ENCODE peak calls at places on chromosomes 5 and 9, in ten cellular contexts. U is cardiac muscle cell, O is fibroblast of pulmonary artery, M is mammary epithelial cell, N is AG04449, S is OCI-LY7, H is neural progenitor cell, C is psoas muscle, V is astrocyte of the spinal cord, T is transverse colon. X is an unnamed sample.

GRCh38 chr9:131398204-131398603 is 4.3 kb downstream of the PRRC2B start:
- DNase-seq in U (no peak), O (no peak), M (peak; percentile 68), N (no peak), S (peak; percentile 75), H (no peak), C (no peak), V (no peak), T (peak; percentile 45), X (no peak)

GRCh38 chr9:76023715-76024195 is 133.3 kb downstream of the PCSK5 start:
- DNase-seq in U (no peak), O (peak; percentile 20), M (peak; percentile 62), N (no peak), S (no peak), H (no peak), C (no peak), V (peak; percentile 63), T (no peak), X (no peak)

GRCh38 chr5:57653636-57654290 is 171.2 kb upstream of the ACTBL2 start:
- DNase-seq in U (peak; percentile 53), O (no peak), M (no peak), N (no peak), S (no peak), H (no peak), C (no peak), V (no peak), T (no peak), X (no peak)

GRCh38 chr9:123722378-123722777 is 207.5 kb downstream of the DENND1A start:
- DNase-seq in U (no peak), O (no peak), M (no peak), N (no peak), S (no peak), H (no peak), C (no peak), V (no peak), T (no peak), X (no peak)

GRCh38 chr5:96187309-96188027 is 225.8 kb upstream of the ELL2 start:
- DNase-seq in U (no peak), O (no peak), M (peak; percentile 30), N (no peak), S (no peak), H (no peak), C (no peak), V (no peak), T (no peak), X (peak; percentile 62)

GRCh38 chr5:125461641-125462072 is 715.2 kb upstream of the ZNF608 start:
- DNase-seq in U (no peak), O (peak; percentile 20), M (peak; percentile 13), N (no peak), S (no peak), H (no peak), C (no peak), V (no peak), T (no peak), X (no peak)

GRCh38 chr9:106707291-106707690 is 155.7 kb upstream of the ZNF462 start:
- DNase-seq in U (no peak), O (no peak), M (no peak), N (no peak), S (no peak), H (no peak), C (no peak), V (no peak), T (no peak), X (no peak)

GRCh38 chr9:74556685-74557084 is 59.5 kb downstream of the RORB start:
- DNase-seq in U (no peak), O (no peak), M (peak; percentile 88), N (no peak), S (no peak), H (no peak), C (no peak), V (no peak), T (no peak), X (peak; percentile 40)

GRCh38 chr9:134059661-134060395 is 8.0 kb downstream of the BRD3 start:
- DNase-seq in U (no peak), O (no peak), M (no peak), N (no peak), S (peak; percentile 76), H (peak; percentile 11), C (no peak), V (no peak), T (peak; percentile 55), X (no peak)

DNA sequence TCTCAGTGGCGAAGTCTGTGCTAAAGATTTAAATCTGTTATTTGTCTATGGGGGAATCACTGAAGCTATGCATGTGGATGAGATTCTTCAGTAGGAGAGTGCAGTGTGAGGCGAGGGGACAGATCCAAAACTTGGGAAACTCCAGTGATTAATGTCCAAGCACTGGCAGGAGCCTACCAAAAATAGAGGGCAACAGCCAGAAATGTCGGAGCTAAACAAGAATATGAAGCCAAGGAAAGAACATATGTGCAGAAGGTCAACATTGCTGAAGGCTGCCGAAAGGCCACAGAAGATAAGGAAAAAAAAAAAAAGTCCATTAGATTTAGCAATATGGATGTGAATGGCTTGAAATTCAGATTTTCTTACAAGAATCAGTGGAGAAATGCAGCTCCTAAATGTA is 61.8 kb downstream of the C6 start:
- DNase-seq in U (no peak), O (peak; percentile 43), M (no peak), N (no peak), S (no peak), H (no peak), C (no peak), V (no peak), T (no peak), X (no peak)
- H3K4me3 ChIP-seq in U (no peak overlapping the region), O (no peak overlapping the region), M (no peak overlapping the region), N (no peak overlapping the region), S (no peak overlapping the region), H (no peak overlapping the region), C (no peak overlapping the region), V (no peak overlapping the region), T (no peak overlapping the region), X (no peak overlapping the region)

GRCh38 chr5:61274561-61274960 is 57.5 kb upstream of the ZSWIM6 start:
- DNase-seq in U (no peak), O (peak; percentile 65), M (no peak), N (no peak), S (no peak), H (no peak), C (no peak), V (peak; percentile 32), T (no peak), X (no peak)

GRCh38 chr5:61279725-61280124 is 52.3 kb upstream of the ZSWIM6 start:
- DNase-seq in U (no peak), O (no peak), M (no peak), N (no peak), S (no peak), H (no peak), C (no peak), V (no peak), T (no peak), X (no peak)

GRCh38 chr5:61275841-61276240 is 56.2 kb upstream of the ZSWIM6 start:
- DNase-seq in U (no peak), O (peak; percentile 71), M (peak; percentile 56), N (no peak), S (no peak), H (no peak), C (peak; percentile 71), V (peak; percentile 62), T (peak; percentile 35), X (peak; percentile 84)

GRCh38 chr5:61277781-61278180 is 54.3 kb upstream of the ZSWIM6 start:
- DNase-seq in U (no peak), O (no peak), M (peak; percentile 82), N (no peak), S (no peak), H (no peak), C (no peak), V (no peak), T (no peak), X (peak; percentile 98)

DNA sequence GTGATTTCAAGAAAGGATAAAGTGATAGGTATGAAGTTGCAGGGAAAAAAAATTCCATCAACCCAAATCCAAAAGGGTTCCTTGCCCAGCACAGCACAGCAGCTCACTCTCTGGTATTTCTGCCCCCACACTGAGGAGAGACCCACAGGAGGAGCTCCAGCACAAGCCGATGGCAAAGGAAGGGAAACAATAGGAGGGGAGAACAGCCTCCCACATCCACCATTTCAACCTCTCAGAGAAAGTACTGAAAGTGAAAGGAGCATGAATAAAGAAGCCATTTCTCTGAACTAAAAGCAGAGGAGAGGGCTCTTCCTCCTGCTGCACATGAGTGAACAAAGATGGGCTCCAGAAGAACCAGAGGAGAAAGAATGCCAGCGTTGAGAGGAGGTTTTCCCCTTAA is 54.9 kb upstream of the ZSWIM6 start:
- DNase-seq in U (no peak), O (peak; percentile 76), M (no peak), N (no peak), S (no peak), H (peak; percentile 55), C (no peak), V (peak; percentile 63), T (no peak), X (no peak)
- TF ChIP-seq CTCF in U (peak; percentile 45), O (peak; percentile 53), M (peak; percentile 11), N (peak; percentile 45), S (no peak), H (peak; percentile 35), C (no peak), V (peak; percentile 57), T (no peak), X (no peak)

DNA sequence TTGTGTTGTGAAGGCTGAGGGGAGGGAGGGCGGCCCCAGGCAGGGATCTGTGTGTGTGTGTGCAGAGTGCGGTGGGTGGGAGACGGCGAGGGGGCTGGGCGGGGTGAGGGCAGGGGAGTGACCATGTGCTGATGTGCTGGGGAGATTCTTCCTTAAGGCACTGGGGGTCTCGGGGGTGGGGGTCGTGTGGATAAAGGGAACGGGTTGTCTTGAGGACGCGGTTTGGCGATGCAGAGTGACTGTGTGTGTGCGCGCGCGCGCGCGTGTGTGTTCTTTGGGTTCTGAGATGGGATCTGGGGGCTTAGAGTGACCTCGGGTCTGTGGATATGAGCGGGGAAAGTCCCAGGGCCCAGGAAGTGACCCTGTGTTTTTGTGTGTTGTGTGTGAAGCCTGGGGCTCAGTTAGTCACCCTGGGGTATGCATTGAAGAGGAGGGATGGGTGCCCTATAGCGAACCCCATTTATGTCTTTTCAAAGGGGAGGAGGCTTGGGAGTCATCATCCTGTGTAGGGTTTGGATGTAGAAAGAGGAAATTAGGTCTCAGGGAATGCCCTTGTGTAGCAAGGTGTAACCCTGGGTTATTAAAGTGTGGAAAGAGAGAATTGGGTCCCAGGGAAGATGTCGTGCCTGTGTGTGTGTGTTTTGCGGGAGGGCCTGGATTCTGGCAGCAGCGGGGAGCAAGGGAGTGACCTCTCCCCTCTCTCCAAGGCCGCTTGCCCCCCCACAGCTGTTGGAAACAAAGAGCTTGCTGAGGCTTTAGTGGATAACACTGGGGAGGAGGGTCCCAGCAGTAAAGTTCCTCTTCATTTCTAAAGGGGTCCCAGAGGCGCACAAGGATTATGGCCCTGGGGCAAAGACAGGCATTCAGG is 1.4 kb downstream of the TMEFF1 start:
- DNase-seq in U (peak; percentile 7), O (no peak), M (peak; percentile 9), N (no peak), S (peak; percentile 18), H (peak; percentile 85), C (no peak), V (no peak), T (no peak), X (peak; percentile 23)
- H3K4me3 ChIP-seq in U (peak overlapping the region; percentile 91), O (peak overlapping the region; percentile 63), M (peak overlapping the region; percentile 62), N (peak overlapping the region; percentile 65), S (peak overlapping the region; percentile 81), H (peak overlapping the region; percentile 98), C (peak overlapping the region; percentile 83), V (peak overlapping the region; percentile 57), T (peak overlapping the region; percentile 59), X (peak overlapping the region; percentile 43)

DNA sequence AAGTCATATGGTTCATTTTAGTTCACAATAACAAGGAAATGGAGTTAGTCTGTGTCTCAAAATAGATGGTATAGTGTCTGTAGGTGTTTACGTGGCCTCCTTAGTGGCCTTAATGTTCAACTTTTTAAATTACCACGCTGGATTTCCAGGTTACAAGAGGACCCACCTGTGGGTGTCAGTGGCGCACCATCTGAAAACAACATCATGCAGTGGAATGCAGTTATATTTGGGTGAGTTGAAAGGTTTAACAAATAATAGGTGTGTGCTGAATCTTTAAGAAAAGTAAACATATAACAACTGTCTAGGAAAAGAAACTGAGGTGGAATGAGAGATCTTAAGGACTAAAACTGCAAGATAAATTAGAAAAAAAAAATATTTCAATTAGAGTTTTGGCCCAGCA is 2.9 kb downstream of the UBE2B start:
- DNase-seq in U (no peak), O (peak; percentile 19), M (no peak), N (no peak), S (peak; percentile 20), H (no peak), C (no peak), V (no peak), T (no peak), X (peak; percentile 14)
- TF ChIP-seq CTCF in U (no peak), O (peak; percentile 1), M (no peak), N (no peak), S (peak; percentile 37), H (no peak), C (no peak), V (peak; percentile 16), T (no peak), X (no peak)